ENCODE peak calls at places on chromosomes 13 and 19, in ten cellular contexts. One of them, this sample, is unnamed.

GRCh38 chr19:47035127-47035494 is 13.3 kb downstream of the TMEM160 start:
- DNase-seq in HS-5: no peak
- DNase-seq in NCI-H446 treated with DMSO at 0.1 percent for 48 hours: no peak
- DNase-seq in body of pancreas: no peak
- DNase-seq in stimulated activated CD4-positive, alpha-beta T cell treated with anti-CD3 and anti-CD28 coated beads, Interleukin-1b, Interleukin-23, amount 100 ng/mL, for 24 hours: no peak
- DNase-seq in epithelial cell of proximal tubule: no peak
- DNase-seq in heart right ventricle: no peak
- DNase-seq in astrocyte of the spinal cord: no peak
- DNase-seq in NCI-H1417: peak; percentile 32
- DNase-seq in GDM1: no peak
- DNase-seq in this sample: no peak

GRCh38 chr13:101453784-101454201 is 1.3 kb downstream of the ITGBL1 start:
- DNase-seq in HS-5: no peak
- DNase-seq in NCI-H446 treated with DMSO at 0.1 percent for 48 hours: no peak
- DNase-seq in body of pancreas: peak; percentile 64
- DNase-seq in stimulated activated CD4-positive, alpha-beta T cell treated with anti-CD3 and anti-CD28 coated beads, Interleukin-1b, Interleukin-23, amount 100 ng/mL, for 24 hours: no peak
- DNase-seq in epithelial cell of proximal tubule: no peak
- DNase-seq in heart right ventricle: peak; percentile 14
- DNase-seq in astrocyte of the spinal cord: no peak
- DNase-seq in NCI-H1417: no peak
- DNase-seq in GDM1: no peak
- DNase-seq in this sample: no peak

GRCh38 chr19:16541526-16542044 is 652 bp downstream of the CHERP start:
- DNase-seq in HS-5: no peak
- DNase-seq in NCI-H446 treated with DMSO at 0.1 percent for 48 hours: no peak
- DNase-seq in body of pancreas: no peak
- DNase-seq in stimulated activated CD4-positive, alpha-beta T cell treated with anti-CD3 and anti-CD28 coated beads, Interleukin-1b, Interleukin-23, amount 100 ng/mL, for 24 hours: no peak
- DNase-seq in epithelial cell of proximal tubule: no peak
- DNase-seq in heart right ventricle: no peak
- DNase-seq in astrocyte of the spinal cord: no peak
- DNase-seq in NCI-H1417: no peak
- DNase-seq in GDM1: no peak
- DNase-seq in this sample: no peak

GRCh38 chr13:50126378-50127016 is 111.3 kb downstream of the KCNRG start:
- DNase-seq in HS-5: no peak
- DNase-seq in NCI-H446 treated with DMSO at 0.1 percent for 48 hours: no peak
- DNase-seq in body of pancreas: no peak
- DNase-seq in stimulated activated CD4-positive, alpha-beta T cell treated with anti-CD3 and anti-CD28 coated beads, Interleukin-1b, Interleukin-23, amount 100 ng/mL, for 24 hours: no peak
- DNase-seq in epithelial cell of proximal tubule: peak; percentile 39
- DNase-seq in heart right ventricle: no peak
- DNase-seq in astrocyte of the spinal cord: peak; percentile 52
- DNase-seq in NCI-H1417: peak; percentile 41
- DNase-seq in GDM1: no peak
- DNase-seq in this sample: no peak

GRCh38 chr19:30444253-30444671 is 72.1 kb downstream of the ZNF536 start:
- DNase-seq in HS-5: no peak
- DNase-seq in NCI-H446 treated with DMSO at 0.1 percent for 48 hours: no peak
- DNase-seq in body of pancreas: no peak
- DNase-seq in stimulated activated CD4-positive, alpha-beta T cell treated with anti-CD3 and anti-CD28 coated beads, Interleukin-1b, Interleukin-23, amount 100 ng/mL, for 24 hours: no peak
- DNase-seq in epithelial cell of proximal tubule: no peak
- DNase-seq in heart right ventricle: no peak
- DNase-seq in astrocyte of the spinal cord: no peak
- DNase-seq in NCI-H1417: no peak
- DNase-seq in GDM1: no peak
- DNase-seq in this sample: no peak

GRCh38 chr19:19575411-19575810 is 37.3 kb downstream of the CILP2 start:
- DNase-seq in HS-5: no peak
- DNase-seq in NCI-H446 treated with DMSO at 0.1 percent for 48 hours: no peak
- DNase-seq in body of pancreas: no peak
- DNase-seq in stimulated activated CD4-positive, alpha-beta T cell treated with anti-CD3 and anti-CD28 coated beads, Interleukin-1b, Interleukin-23, amount 100 ng/mL, for 24 hours: no peak
- DNase-seq in epithelial cell of proximal tubule: no peak
- DNase-seq in heart right ventricle: no peak
- DNase-seq in astrocyte of the spinal cord: no peak
- DNase-seq in NCI-H1417: no peak
- DNase-seq in GDM1: no peak
- DNase-seq in this sample: no peak

GRCh38 chr19:23799321-23799720 is 40.6 kb upstream of the ZNF681 start:
- DNase-seq in HS-5: no peak
- DNase-seq in NCI-H446 treated with DMSO at 0.1 percent for 48 hours: no peak
- DNase-seq in body of pancreas: peak; percentile 18
- DNase-seq in stimulated activated CD4-positive, alpha-beta T cell treated with anti-CD3 and anti-CD28 coated beads, Interleukin-1b, Interleukin-23, amount 100 ng/mL, for 24 hours: no peak
- DNase-seq in epithelial cell of proximal tubule: no peak
- DNase-seq in heart right ventricle: no peak
- DNase-seq in astrocyte of the spinal cord: no peak
- DNase-seq in NCI-H1417: no peak
- DNase-seq in GDM1: no peak
- DNase-seq in this sample: no peak

GRCh38 chr19:3821156-3821555 is 35.0 kb upstream of the MATK start:
- DNase-seq in HS-5: no peak
- DNase-seq in NCI-H446 treated with DMSO at 0.1 percent for 48 hours: no peak
- DNase-seq in body of pancreas: peak; percentile 24
- DNase-seq in stimulated activated CD4-positive, alpha-beta T cell treated with anti-CD3 and anti-CD28 coated beads, Interleukin-1b, Interleukin-23, amount 100 ng/mL, for 24 hours: no peak
- DNase-seq in epithelial cell of proximal tubule: no peak
- DNase-seq in heart right ventricle: no peak
- DNase-seq in astrocyte of the spinal cord: no peak
- DNase-seq in NCI-H1417: no peak
- DNase-seq in GDM1: no peak
- DNase-seq in this sample: no peak

GRCh38 chr19:14370169-14370998 is 10.9 kb upstream of the ADGRE5 start:
- DNase-seq in HS-5: no peak
- DNase-seq in NCI-H446 treated with DMSO at 0.1 percent for 48 hours: no peak
- DNase-seq in body of pancreas: no peak
- DNase-seq in stimulated activated CD4-positive, alpha-beta T cell treated with anti-CD3 and anti-CD28 coated beads, Interleukin-1b, Interleukin-23, amount 100 ng/mL, for 24 hours: no peak
- DNase-seq in epithelial cell of proximal tubule: no peak
- DNase-seq in heart right ventricle: no peak
- DNase-seq in astrocyte of the spinal cord: no peak
- DNase-seq in NCI-H1417: no peak
- DNase-seq in GDM1: peak; percentile 38
- DNase-seq in this sample: no peak